ENCODE peak calls at places on chromosome 6, in six cellular contexts. R, P, E, F, B and C are unnamed samples.

GRCh38 chr6:134740473-134741192 is 209.3 kb downstream of the ALDH8A1 start:
- DNase-seq in R (no peak), P (no peak), E (peak), F (peak), B (no peak), C (peak)

GRCh38 chr6:153170511-153170910 is 39.4 kb upstream of the RGS17 start:
- DNase-seq in R (no peak), P (peak), E (peak), F (peak), B (peak), C (peak)

GRCh38 chr6:74248966-74249365 is 553.0 kb downstream of the CD109 start:
- DNase-seq in R (no peak), P (no peak), E (no peak), F (no peak), B (no peak), C (no peak)

GRCh38 chr6:101181006-101181405 is 212.5 kb upstream of the GRIK2 start:
- DNase-seq in R (no peak), P (no peak), E (no peak), F (no peak), B (no peak), C (no peak)

GRCh38 chr6:142744836-142745235 is 200.1 kb downstream of the HIVEP2 start:
- DNase-seq in R (no peak), P (no peak), E (no peak), F (peak), B (no peak), C (no peak)

GRCh38 chr6:5665173-5665572 is 341.6 kb downstream of the NRN1 start:
- DNase-seq in R (no peak), P (no peak), E (no peak), F (no peak), B (no peak), C (no peak)

GRCh38 chr6:35260642-35261570 is 1.4 kb downstream of the ZNF76 start:
- DNase-seq in R (no peak), P (no peak), E (peak), F (no peak), B (no peak), C (no peak)

GRCh38 chr6:15606347-15606746 is 56.5 kb downstream of the DTNBP1 start:
- DNase-seq in R (no peak), P (no peak), E (no peak), F (no peak), B (no peak), C (no peak)

GRCh38 chr6:3265671-3266070 is 6.9 kb downstream of the PSMG4 start:
- DNase-seq in R (no peak), P (no peak), E (no peak), F (no peak), B (no peak), C (no peak)

GRCh38 chr6:107120404-107120803 is 5.1 kb upstream of the BEND3 start:
- DNase-seq in R (no peak), P (no peak), E (no peak), F (no peak), B (no peak), C (no peak)

GRCh38 chr6:135779213-135779612 is 72.3 kb upstream of the PDE7B start:
- DNase-seq in R (no peak), P (no peak), E (no peak), F (no peak), B (no peak), C (no peak)

GRCh38 chr6:118525913-118526490 is 22.1 kb upstream of the PLN start:
- DNase-seq in R (no peak), P (no peak), E (no peak), F (no peak), B (no peak), C (no peak)

GRCh38 chr6:318265-318890 is 26.1 kb downstream of the DUSP22 start:
- DNase-seq in R (no peak), P (no peak), E (no peak), F (no peak), B (no peak), C (no peak)

GRCh38 chr6:117137711-117138110 is 127.6 kb upstream of the VGLL2 start:
- DNase-seq in R (no peak), P (no peak), E (no peak), F (no peak), B (no peak), C (no peak)

GRCh38 chr6:52595000-52595795 is 18.3 kb upstream of the TRAM2 start:
- DNase-seq in R (peak), P (peak), E (peak), F (no peak), B (peak), C (peak)

GRCh38 chr6:132354517-132355167 is 46.6 kb downstream of the MOXD1 start:
- DNase-seq in R (peak), P (no peak), E (peak), F (no peak), B (no peak), C (peak)

GRCh38 chr6:73231986-73232391 is 6.7 kb upstream of the KHDC1L start:
- DNase-seq in R (no peak), P (no peak), E (no peak), F (no peak), B (no peak), C (no peak)

GRCh38 chr6:160378218-160378617 is 30.0 kb downstream of the SLC22A3 start:
- DNase-seq in R (no peak), P (no peak), E (peak), F (no peak), B (no peak), C (no peak)

GRCh38 chr6:37615564-37616340 is 81.9 kb downstream of the MDGA1 start:
- DNase-seq in R (no peak), P (no peak), E (peak), F (no peak), B (no peak), C (peak)

GRCh38 chr6:23635150-23635549 is 490.9 kb upstream of the NRSN1 start:
- DNase-seq in R (no peak), P (no peak), E (no peak), F (no peak), B (no peak), C (no peak)

GRCh38 chr6:168090706-168091105 is 11.7 kb upstream of the FRMD1 start:
- DNase-seq in R (peak), P (no peak), E (no peak), F (no peak), B (no peak), C (no peak)

GRCh38 chr6:155040154-155040553 is 45.0 kb downstream of the TIAM2 start:
- DNase-seq in R (no peak), P (no peak), E (no peak), F (no peak), B (no peak), C (no peak)

GRCh38 chr6:152716322-152716721 is 18.6 kb downstream of the MYCT1 start:
- DNase-seq in R (no peak), P (no peak), E (no peak), F (no peak), B (no peak), C (no peak)

GRCh38 chr6:157198425-157199279 is 124.7 kb downstream of the TMEM242 start:
- DNase-seq in R (peak), P (no peak), E (peak), F (peak), B (no peak), C (no peak)

GRCh38 chr6:2693191-2693590 is 57.5 kb downstream of the MYLK4 start:
- DNase-seq in R (no peak), P (no peak), E (no peak), F (no peak), B (no peak), C (no peak)

GRCh38 chr6:161186173-161186769 is 87.6 kb downstream of the AGPAT4 start:
- DNase-seq in R (no peak), P (peak), E (peak), F (no peak), B (peak), C (peak)

GRCh38 chr6:70180904-70181599 is 121.8 kb downstream of the COL9A1 start:
- DNase-seq in R (no peak), P (no peak), E (no peak), F (no peak), B (no peak), C (peak)

GRCh38 chr6:143140767-143141166 is 80.1 kb downstream of the AIG1 start:
- DNase-seq in R (peak), P (no peak), E (no peak), F (no peak), B (no peak), C (no peak)

GRCh38 chr6:501891-502601 is 110.5 kb downstream of the IRF4 start:
- DNase-seq in R (no peak), P (no peak), E (no peak), F (no peak), B (no peak), C (no peak)

GRCh38 chr6:100185615-100186014 is 191.6 kb upstream of the MCHR2 start:
- DNase-seq in R (no peak), P (no peak), E (no peak), F (no peak), B (no peak), C (no peak)

GRCh38 chr6:17865798-17866725 is 121.4 kb downstream of the KIF13A start:
- DNase-seq in R (peak), P (peak), E (peak), F (peak), B (peak), C (peak)

GRCh38 chr6:42451595-42452170 is at the start of gene TRERF1:
- DNase-seq in R (peak), P (peak), E (peak), F (peak), B (peak), C (no peak)

GRCh38 chr6:16216501-16217155 is 21.8 kb upstream of the GMPR start:
- DNase-seq in R (no peak), P (no peak), E (peak), F (no peak), B (no peak), C (no peak)

GRCh38 chr6:159174263-159174974 is 5.2 kb downstream of the FNDC1 start:
- DNase-seq in R (peak), P (peak), E (peak), F (peak), B (peak), C (peak)

GRCh38 chr6:52454556-52454955 is 34.4 kb downstream of the EFHC1 start:
- DNase-seq in R (no peak), P (peak), E (peak), F (peak), B (peak), C (peak)

GRCh38 chr6:166942393-166943168 is 13.8 kb downstream of the RNASET2 start:
- DNase-seq in R (no peak), P (no peak), E (peak), F (no peak), B (no peak), C (no peak)

GRCh38 chr6:18432180-18432579 is 45.0 kb downstream of the RNF144B start:
- DNase-seq in R (no peak), P (peak), E (peak), F (peak), B (peak), C (peak)

GRCh38 chr6:46376562-46376969 is 114.7 kb downstream of the RCAN2 start:
- DNase-seq in R (no peak), P (no peak), E (no peak), F (no peak), B (no peak), C (no peak)

GRCh38 chr6:87944541-87944954 is 103.1 kb upstream of the SPACA1 start:
- DNase-seq in R (peak), P (no peak), E (peak), F (peak), B (no peak), C (peak)

GRCh38 chr6:42251911-42252637 is 34.4 kb upstream of the MRPS10 start:
- DNase-seq in R (peak), P (no peak), E (peak), F (peak), B (no peak), C (no peak)